ENCODE peak calls at places on chromosomes 1 and 21, in seven cellular contexts. One of them, this sample, is unnamed.

GRCh38 chr1:30707412-30708360 is 15.7 kb downstream of the MATN1 start:
- DNase-seq in neural progenitor cell: peak; percentile 93
- DNase-seq in H1: peak; percentile 94
- DNase-seq in mammary epithelial cell: peak; percentile 49
- DNase-seq in HepG2: peak; percentile 38
- DNase-seq in GM23338: peak; percentile 88
- DNase-seq in endothelial cell of umbilical vein: peak; percentile 50
- DNase-seq in this sample: peak; percentile 38

GRCh38 chr1:156050376-156050775 is 3.2 kb downstream of the UBQLN4 start:
- DNase-seq in neural progenitor cell: no peak
- DNase-seq in H1: no peak
- DNase-seq in mammary epithelial cell: no peak
- DNase-seq in HepG2: no peak
- DNase-seq in GM23338: no peak
- DNase-seq in endothelial cell of umbilical vein: no peak
- DNase-seq in this sample: no peak

GRCh38 chr21:41777934-41778815 is 11.3 kb upstream of the RIPK4 start:
- DNase-seq in neural progenitor cell: peak; percentile 93
- DNase-seq in H1: peak; percentile 97
- DNase-seq in mammary epithelial cell: peak; percentile 86
- DNase-seq in HepG2: peak; percentile 51
- DNase-seq in GM23338: peak; percentile 97
- DNase-seq in endothelial cell of umbilical vein: peak; percentile 58
- DNase-seq in this sample: peak; percentile 78

GRCh38 chr21:39556176-39556575 is 56.6 kb upstream of the B3GALT5 start:
- DNase-seq in neural progenitor cell: peak; percentile 91
- DNase-seq in H1: no peak
- DNase-seq in mammary epithelial cell: no peak
- DNase-seq in HepG2: no peak
- DNase-seq in GM23338: peak; percentile 73
- DNase-seq in endothelial cell of umbilical vein: no peak
- DNase-seq in this sample: no peak

GRCh38 chr1:160116277-160117147 is 953 bp downstream of the ATP1A2 start:
- DNase-seq in neural progenitor cell: no peak
- DNase-seq in H1: no peak
- DNase-seq in mammary epithelial cell: peak; percentile 91
- DNase-seq in HepG2: no peak
- DNase-seq in GM23338: no peak
- DNase-seq in endothelial cell of umbilical vein: no peak
- DNase-seq in this sample: peak; percentile 52

GRCh38 chr1:175506081-175506480 is 237.3 kb downstream of the TNR start:
- DNase-seq in neural progenitor cell: no peak
- DNase-seq in H1: no peak
- DNase-seq in mammary epithelial cell: no peak
- DNase-seq in HepG2: no peak
- DNase-seq in GM23338: no peak
- DNase-seq in endothelial cell of umbilical vein: peak; percentile 81
- DNase-seq in this sample: no peak

GRCh38 chr1:230201445-230201844 is 134.4 kb downstream of the GALNT2 start:
- DNase-seq in neural progenitor cell: no peak
- DNase-seq in H1: no peak
- DNase-seq in mammary epithelial cell: no peak
- DNase-seq in HepG2: no peak
- DNase-seq in GM23338: no peak
- DNase-seq in endothelial cell of umbilical vein: no peak
- DNase-seq in this sample: no peak

GRCh38 chr1:212917134-212917485 is 33.2 kb upstream of the VASH2 start:
- DNase-seq in neural progenitor cell: no peak
- DNase-seq in H1: no peak
- DNase-seq in mammary epithelial cell: no peak
- DNase-seq in HepG2: no peak
- DNase-seq in GM23338: no peak
- DNase-seq in endothelial cell of umbilical vein: no peak
- DNase-seq in this sample: no peak

GRCh38 chr1:76247261-76247852 is 172.8 kb downstream of the ST6GALNAC3 start:
- DNase-seq in neural progenitor cell: peak; percentile 81
- DNase-seq in H1: no peak
- DNase-seq in mammary epithelial cell: no peak
- DNase-seq in HepG2: no peak
- DNase-seq in GM23338: peak; percentile 47
- DNase-seq in endothelial cell of umbilical vein: no peak
- DNase-seq in this sample: no peak

GRCh38 chr21:34612557-34612956 is 2.4 kb downstream of the RCAN1 start:
- DNase-seq in neural progenitor cell: no peak
- DNase-seq in H1: no peak
- DNase-seq in mammary epithelial cell: no peak
- DNase-seq in HepG2: no peak
- DNase-seq in GM23338: no peak
- DNase-seq in endothelial cell of umbilical vein: no peak
- DNase-seq in this sample: no peak

GRCh38 chr1:200253774-200254495 is 155.9 kb downstream of the ZNF281 start:
- DNase-seq in neural progenitor cell: no peak
- DNase-seq in H1: no peak
- DNase-seq in mammary epithelial cell: no peak
- DNase-seq in HepG2: no peak
- DNase-seq in GM23338: no peak
- DNase-seq in endothelial cell of umbilical vein: no peak
- DNase-seq in this sample: peak; percentile 33

GRCh38 chr1:22971161-22972062 is 1.3 kb downstream of the LACTBL1 start:
- DNase-seq in neural progenitor cell: no peak
- DNase-seq in H1: no peak
- DNase-seq in mammary epithelial cell: peak; percentile 39
- DNase-seq in HepG2: no peak
- DNase-seq in GM23338: peak; percentile 14
- DNase-seq in endothelial cell of umbilical vein: no peak
- DNase-seq in this sample: peak; percentile 31

GRCh38 chr1:228007054-228007800 is 429 bp downstream of the WNT3A start:
- DNase-seq in neural progenitor cell: peak; percentile 54
- DNase-seq in H1: no peak
- DNase-seq in mammary epithelial cell: peak; percentile 20
- DNase-seq in HepG2: no peak
- DNase-seq in GM23338: peak; percentile 37
- DNase-seq in endothelial cell of umbilical vein: no peak
- DNase-seq in this sample: no peak

GRCh38 chr1:117479086-117479485 is 111.8 kb downstream of the MAN1A2 start:
- DNase-seq in neural progenitor cell: no peak
- DNase-seq in H1: no peak
- DNase-seq in mammary epithelial cell: no peak
- DNase-seq in HepG2: no peak
- DNase-seq in GM23338: no peak
- DNase-seq in endothelial cell of umbilical vein: no peak
- DNase-seq in this sample: no peak

GRCh38 chr1:178254433-178254832 is 160.5 kb downstream of the RASAL2 start:
- DNase-seq in neural progenitor cell: no peak
- DNase-seq in H1: no peak
- DNase-seq in mammary epithelial cell: no peak
- DNase-seq in HepG2: no peak
- DNase-seq in GM23338: no peak
- DNase-seq in endothelial cell of umbilical vein: no peak
- DNase-seq in this sample: peak; percentile 47

GRCh38 chr1:23810818-23811420 is 10.4 kb upstream of the GALE start:
- DNase-seq in neural progenitor cell: peak; percentile 77
- DNase-seq in H1: peak; percentile 88
- DNase-seq in mammary epithelial cell: peak; percentile 43
- DNase-seq in HepG2: no peak
- DNase-seq in GM23338: peak; percentile 86
- DNase-seq in endothelial cell of umbilical vein: peak; percentile 52
- DNase-seq in this sample: peak; percentile 25

GRCh38 chr1:231040019-231040799 is at the start of gene FAM89A:
- DNase-seq in neural progenitor cell: peak; percentile 70
- DNase-seq in H1: peak; percentile 76
- DNase-seq in mammary epithelial cell: no peak
- DNase-seq in HepG2: no peak
- DNase-seq in GM23338: peak; percentile 50
- DNase-seq in endothelial cell of umbilical vein: no peak
- DNase-seq in this sample: peak; percentile 28

GRCh38 chr1:43850599-43851233 is 82.9 kb upstream of the ARTN start:
- DNase-seq in neural progenitor cell: no peak
- DNase-seq in H1: peak; percentile 26
- DNase-seq in mammary epithelial cell: no peak
- DNase-seq in HepG2: no peak
- DNase-seq in GM23338: no peak
- DNase-seq in endothelial cell of umbilical vein: no peak
- DNase-seq in this sample: no peak

GRCh38 chr1:59142663-59143487 is 154.0 kb upstream of the FGGY start:
- DNase-seq in neural progenitor cell: no peak
- DNase-seq in H1: no peak
- DNase-seq in mammary epithelial cell: peak; percentile 95
- DNase-seq in HepG2: peak; percentile 72
- DNase-seq in GM23338: peak; percentile 40
- DNase-seq in endothelial cell of umbilical vein: peak; percentile 91
- DNase-seq in this sample: peak; percentile 97

GRCh38 chr1:177423083-177423482 is 252.3 kb downstream of the BRINP2 start:
- DNase-seq in neural progenitor cell: no peak
- DNase-seq in H1: no peak
- DNase-seq in mammary epithelial cell: no peak
- DNase-seq in HepG2: no peak
- DNase-seq in GM23338: no peak
- DNase-seq in endothelial cell of umbilical vein: no peak
- DNase-seq in this sample: peak; percentile 29

GRCh38 chr1:40703316-40703715 is 11.8 kb downstream of the NFYC start:
- DNase-seq in neural progenitor cell: no peak
- DNase-seq in H1: no peak
- DNase-seq in mammary epithelial cell: peak; percentile 70
- DNase-seq in HepG2: no peak
- DNase-seq in GM23338: no peak
- DNase-seq in endothelial cell of umbilical vein: peak; percentile 20
- DNase-seq in this sample: peak; percentile 96

GRCh38 chr1:237873487-237873927 is 17.2 kb downstream of the ZP4 start:
- DNase-seq in neural progenitor cell: no peak
- DNase-seq in H1: peak; percentile 46
- DNase-seq in mammary epithelial cell: peak; percentile 98
- DNase-seq in HepG2: no peak
- DNase-seq in GM23338: peak; percentile 44
- DNase-seq in endothelial cell of umbilical vein: no peak
- DNase-seq in this sample: peak; percentile 78
- H3K27ac ChIP-seq in neural progenitor cell: no peak overlapping the region
- H3K27ac ChIP-seq in H1: no peak overlapping the region
- H3K27ac ChIP-seq in mammary epithelial cell: peak overlapping the region; percentile 78
- H3K27ac ChIP-seq in HepG2: no peak overlapping the region
- H3K27ac ChIP-seq in GM23338: no peak overlapping the region
- H3K27ac ChIP-seq in endothelial cell of umbilical vein: no peak overlapping the region
- H3K27ac ChIP-seq in this sample: no peak overlapping the region

GRCh38 chr1:6785318-6785712 is at the start of gene CAMTA1:
- DNase-seq in neural progenitor cell: no peak
- DNase-seq in H1: peak; percentile 97
- DNase-seq in mammary epithelial cell: no peak
- DNase-seq in HepG2: no peak
- DNase-seq in GM23338: no peak
- DNase-seq in endothelial cell of umbilical vein: no peak
- DNase-seq in this sample: no peak
- TF ChIP-seq CTCF in neural progenitor cell: no peak
- TF ChIP-seq CTCF in H1: no peak
- TF ChIP-seq CTCF in mammary epithelial cell: no peak
- TF ChIP-seq CTCF in HepG2: no peak
- TF ChIP-seq CTCF in GM23338: no peak
- TF ChIP-seq CTCF in endothelial cell of umbilical vein: no peak
- TF ChIP-seq CTCF in this sample: no peak

DNA sequence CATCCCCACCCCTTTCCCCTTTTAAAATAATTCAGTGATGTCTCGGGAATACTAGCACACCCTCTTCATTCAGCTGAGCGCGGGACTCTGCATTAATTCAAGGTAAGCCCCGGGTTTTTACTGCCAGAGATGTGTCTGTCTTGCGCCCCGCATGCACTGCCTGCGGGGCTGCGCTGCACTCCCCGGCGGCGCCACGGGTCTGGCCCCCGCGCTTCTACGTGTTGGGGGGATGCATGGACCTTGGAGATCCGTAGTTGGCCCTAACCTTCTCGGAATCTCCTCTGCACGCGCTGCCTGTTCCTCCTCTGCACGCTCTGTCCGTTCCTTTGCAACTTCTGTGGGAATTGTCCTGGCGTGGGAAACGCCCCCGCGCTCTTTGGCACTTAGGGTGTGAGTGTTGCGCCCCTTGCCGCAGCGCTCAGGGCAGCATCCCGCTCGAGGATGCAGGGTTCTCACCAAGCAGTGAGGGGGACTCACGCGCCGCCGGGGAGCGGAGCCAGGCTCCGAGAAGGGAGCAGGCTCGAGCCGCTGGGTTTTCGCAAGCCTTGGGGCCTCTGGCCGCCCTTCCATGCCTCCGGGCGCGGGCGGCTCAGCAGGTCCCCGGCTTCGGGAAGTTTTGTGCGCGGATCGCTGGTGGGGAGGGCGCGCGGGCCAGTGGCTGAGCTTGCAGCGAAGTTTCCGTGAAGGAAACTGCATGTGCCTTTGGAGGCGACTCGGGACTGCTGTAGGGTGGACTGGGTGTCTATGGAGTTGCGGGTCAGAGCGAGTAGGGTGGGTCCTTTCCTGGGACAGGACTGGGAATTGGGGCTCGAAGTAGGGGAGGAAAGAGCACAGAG is 165.1 kb upstream of the CACNA1E start:
- DNase-seq in neural progenitor cell: peak; percentile 79
- DNase-seq in H1: peak; percentile 72
- DNase-seq in mammary epithelial cell: no peak
- DNase-seq in HepG2: no peak
- DNase-seq in GM23338: peak; percentile 76
- DNase-seq in endothelial cell of umbilical vein: no peak
- DNase-seq in this sample: no peak
- TF ChIP-seq EZH2 in neural progenitor cell: peak; percentile 98
- TF ChIP-seq EZH2 in H1: peak; percentile 98
- TF ChIP-seq EZH2 in mammary epithelial cell: peak; percentile 84
- TF ChIP-seq EZH2 in HepG2: no peak
- TF ChIP-seq EZH2 in GM23338: peak; percentile 57
- TF ChIP-seq EZH2 in endothelial cell of umbilical vein: peak; percentile 44
- TF ChIP-seq EZH2 in this sample: peak; percentile 30

GRCh38 chr1:226816585-226816984 is 53.8 kb upstream of the PSEN2 start:
- DNase-seq in neural progenitor cell: no peak
- DNase-seq in H1: no peak
- DNase-seq in mammary epithelial cell: peak; percentile 32
- DNase-seq in HepG2: no peak
- DNase-seq in GM23338: no peak
- DNase-seq in endothelial cell of umbilical vein: no peak
- DNase-seq in this sample: peak; percentile 24

GRCh38 chr1:226821719-226822085 is 48.7 kb upstream of the PSEN2 start:
- DNase-seq in neural progenitor cell: no peak
- DNase-seq in H1: no peak
- DNase-seq in mammary epithelial cell: no peak
- DNase-seq in HepG2: no peak
- DNase-seq in GM23338: no peak
- DNase-seq in endothelial cell of umbilical vein: peak; percentile 59
- DNase-seq in this sample: peak; percentile 56

GRCh38 chr1:226825037-226825745 is 45.2 kb upstream of the PSEN2 start:
- DNase-seq in neural progenitor cell: no peak
- DNase-seq in H1: no peak
- DNase-seq in mammary epithelial cell: no peak
- DNase-seq in HepG2: no peak
- DNase-seq in GM23338: no peak
- DNase-seq in endothelial cell of umbilical vein: no peak
- DNase-seq in this sample: no peak

GRCh38 chr1:226823643-226824042 is 46.8 kb upstream of the PSEN2 start:
- DNase-seq in neural progenitor cell: no peak
- DNase-seq in H1: no peak
- DNase-seq in mammary epithelial cell: no peak
- DNase-seq in HepG2: no peak
- DNase-seq in GM23338: no peak
- DNase-seq in endothelial cell of umbilical vein: no peak
- DNase-seq in this sample: no peak

GRCh38 chr1:226820935-226821718 is 49.3 kb upstream of the PSEN2 start:
- DNase-seq in neural progenitor cell: no peak
- DNase-seq in H1: no peak
- DNase-seq in mammary epithelial cell: peak; percentile 75
- DNase-seq in HepG2: no peak
- DNase-seq in GM23338: no peak
- DNase-seq in endothelial cell of umbilical vein: peak; percentile 96
- DNase-seq in this sample: peak; percentile 100
- H3K27ac ChIP-seq in neural progenitor cell: no peak overlapping the region
- H3K27ac ChIP-seq in H1: no peak overlapping the region
- H3K27ac ChIP-seq in mammary epithelial cell: no peak overlapping the region
- H3K27ac ChIP-seq in HepG2: no peak overlapping the region
- H3K27ac ChIP-seq in GM23338: no peak overlapping the region
- H3K27ac ChIP-seq in endothelial cell of umbilical vein: peak overlapping the region; percentile 83
- H3K27ac ChIP-seq in this sample: peak overlapping the region; percentile 90